ENCODE peak calls at places on chromosome 6, in seven cellular contexts. One of them, this sample, is unnamed.

GRCh38 chr6:95203153-95203754 is 374.1 kb upstream of the MANEA start:
- DNase-seq in uterus: no peak
- DNase-seq in A549: no peak
- DNase-seq in H9: no peak
- DNase-seq in GM23248: peak; percentile 36
- DNase-seq in fibroblast of lung: peak; percentile 65
- DNase-seq in SJSA1: no peak
- DNase-seq in this sample: peak; percentile 42

GRCh38 chr6:29981211-29981812 is 39.0 kb downstream of the HLA-A start:
- DNase-seq in uterus: no peak
- DNase-seq in A549: no peak
- DNase-seq in H9: no peak
- DNase-seq in GM23248: no peak
- DNase-seq in fibroblast of lung: no peak
- DNase-seq in SJSA1: no peak
- DNase-seq in this sample: no peak

GRCh38 chr6:45679163-45679562 is 301.4 kb upstream of the SUPT3H start:
- DNase-seq in uterus: no peak
- DNase-seq in A549: no peak
- DNase-seq in H9: no peak
- DNase-seq in GM23248: no peak
- DNase-seq in fibroblast of lung: no peak
- DNase-seq in SJSA1: no peak
- DNase-seq in this sample: no peak

GRCh38 chr6:128333581-128334223 is 186.7 kb downstream of the PTPRK start:
- DNase-seq in uterus: no peak
- DNase-seq in A549: no peak
- DNase-seq in H9: no peak
- DNase-seq in GM23248: no peak
- DNase-seq in fibroblast of lung: no peak
- DNase-seq in SJSA1: no peak
- DNase-seq in this sample: no peak

GRCh38 chr6:152054441-152054840 is 247.0 kb downstream of the ESR1 start:
- DNase-seq in uterus: no peak
- DNase-seq in A549: no peak
- DNase-seq in H9: no peak
- DNase-seq in GM23248: peak; percentile 81
- DNase-seq in fibroblast of lung: no peak
- DNase-seq in SJSA1: no peak
- DNase-seq in this sample: peak; percentile 15

GRCh38 chr6:17002123-17002522 is 99.7 kb upstream of the STMND1 start:
- DNase-seq in uterus: no peak
- DNase-seq in A549: no peak
- DNase-seq in H9: no peak
- DNase-seq in GM23248: peak; percentile 39
- DNase-seq in fibroblast of lung: no peak
- DNase-seq in SJSA1: no peak
- DNase-seq in this sample: no peak

GRCh38 chr6:7311920-7312615 is 931 bp downstream of the SSR1 start:
- DNase-seq in uterus: no peak
- DNase-seq in A549: no peak
- DNase-seq in H9: no peak
- DNase-seq in GM23248: peak; percentile 36
- DNase-seq in fibroblast of lung: peak; percentile 39
- DNase-seq in SJSA1: no peak
- DNase-seq in this sample: peak; percentile 35

GRCh38 chr6:36769676-36770499 is 69.4 kb downstream of the CPNE5 start:
- DNase-seq in uterus: no peak
- DNase-seq in A549: no peak
- DNase-seq in H9: no peak
- DNase-seq in GM23248: peak; percentile 51
- DNase-seq in fibroblast of lung: peak; percentile 44
- DNase-seq in SJSA1: peak; percentile 60
- DNase-seq in this sample: no peak

GRCh38 chr6:138278326-138278725 is 60.0 kb upstream of the PBOV1 start:
- DNase-seq in uterus: no peak
- DNase-seq in A549: peak; percentile 8
- DNase-seq in H9: peak; percentile 49
- DNase-seq in GM23248: peak; percentile 62
- DNase-seq in fibroblast of lung: no peak
- DNase-seq in SJSA1: no peak
- DNase-seq in this sample: no peak

GRCh38 chr6:39850897-39851296 is 58.7 kb downstream of the DAAM2 start:
- DNase-seq in uterus: no peak
- DNase-seq in A549: no peak
- DNase-seq in H9: no peak
- DNase-seq in GM23248: no peak
- DNase-seq in fibroblast of lung: no peak
- DNase-seq in SJSA1: no peak
- DNase-seq in this sample: no peak

GRCh38 chr6:44512868-44513641 is 125.5 kb downstream of the CDC5L start:
- DNase-seq in uterus: no peak
- DNase-seq in A549: no peak
- DNase-seq in H9: peak; percentile 24
- DNase-seq in GM23248: peak; percentile 61
- DNase-seq in fibroblast of lung: peak; percentile 41
- DNase-seq in SJSA1: peak; percentile 41
- DNase-seq in this sample: no peak

GRCh38 chr6:87074051-87074711 is 20.7 kb downstream of the CGA start:
- DNase-seq in uterus: no peak
- DNase-seq in A549: no peak
- DNase-seq in H9: no peak
- DNase-seq in GM23248: no peak
- DNase-seq in fibroblast of lung: no peak
- DNase-seq in SJSA1: no peak
- DNase-seq in this sample: no peak

GRCh38 chr6:87082160-87082721 is 12.7 kb downstream of the CGA start:
- DNase-seq in uterus: no peak
- DNase-seq in A549: no peak
- DNase-seq in H9: no peak
- DNase-seq in GM23248: no peak
- DNase-seq in fibroblast of lung: no peak
- DNase-seq in SJSA1: no peak
- DNase-seq in this sample: no peak

DNA sequence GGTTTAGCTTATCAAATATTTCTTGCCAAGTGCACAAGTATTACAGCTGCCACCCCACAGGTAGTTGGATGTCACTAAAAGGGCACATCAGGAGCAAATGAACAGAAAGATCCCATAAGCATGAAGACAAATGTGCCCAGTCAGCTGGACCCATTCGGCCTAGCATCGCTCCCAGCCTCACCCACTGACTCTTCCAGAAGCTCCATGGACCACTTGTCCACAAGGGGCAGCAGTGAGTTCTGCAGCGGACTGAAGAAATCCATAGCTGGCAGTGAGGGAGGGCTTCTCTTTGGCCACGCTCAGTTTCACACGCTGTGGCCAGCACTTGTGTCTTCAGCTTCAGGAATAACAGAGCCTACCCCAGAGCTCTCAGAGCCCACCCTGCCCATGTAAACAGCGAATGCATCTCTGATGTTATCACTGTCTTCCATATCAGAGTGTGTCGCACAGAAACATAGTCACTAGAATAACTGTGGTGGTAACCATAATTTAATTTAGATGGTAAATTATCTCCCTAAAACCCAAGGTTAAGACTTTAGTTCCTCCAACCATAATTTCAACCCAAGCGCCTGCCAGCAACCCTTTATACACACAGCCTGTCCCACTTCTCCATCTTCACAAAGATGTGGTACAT is 15.8 kb downstream of the CGA start:
- DNase-seq in uterus: peak; percentile 53
- DNase-seq in A549: peak; percentile 70
- DNase-seq in H9: peak; percentile 88
- DNase-seq in GM23248: peak; percentile 65
- DNase-seq in fibroblast of lung: peak; percentile 69
- DNase-seq in SJSA1: peak; percentile 76
- DNase-seq in this sample: peak; percentile 66
- H3K4me1 ChIP-seq in uterus: no peaks in the 10 kb centered on the region
- H3K4me1 ChIP-seq in A549: no peaks in the 10 kb centered on the region
- H3K4me1 ChIP-seq in H9: no peaks in the 10 kb centered on the region
- H3K4me1 ChIP-seq in GM23248: no peaks in the 10 kb centered on the region
- H3K4me1 ChIP-seq in fibroblast of lung: no peaks in the 10 kb centered on the region
- H3K4me1 ChIP-seq in SJSA1: no peaks in the 10 kb centered on the region
- H3K4me1 ChIP-seq in this sample: peaks cover 11% of the 10 kb centered on the region

DNA sequence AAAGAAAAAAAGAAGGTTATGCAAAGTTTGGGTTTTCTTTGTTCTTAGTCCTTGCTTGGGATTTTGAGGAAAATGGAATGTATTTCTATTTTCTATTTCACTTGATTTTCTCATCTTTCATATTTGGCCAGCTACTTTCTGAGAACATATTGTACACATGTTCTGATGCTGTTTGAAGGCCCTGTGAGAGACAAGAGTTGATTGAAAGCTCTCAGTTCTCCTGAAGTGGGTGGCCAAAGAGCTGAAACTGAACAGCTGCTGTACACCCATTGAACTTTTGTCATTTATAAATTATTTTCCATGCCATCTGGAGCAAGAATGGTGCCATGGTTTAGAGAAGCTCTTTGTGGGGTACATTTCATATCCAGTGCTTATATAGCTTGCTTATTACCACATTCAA is 298.3 kb downstream of the PRL start:
- DNase-seq in uterus: no peak
- DNase-seq in A549: no peak
- DNase-seq in H9: no peak
- DNase-seq in GM23248: no peak
- DNase-seq in fibroblast of lung: no peak
- DNase-seq in SJSA1: no peak
- DNase-seq in this sample: no peak
- H3K4me1 ChIP-seq in uterus: no peaks in the 10 kb centered on the region
- H3K4me1 ChIP-seq in A549: peaks cover 6% of the 10 kb centered on the region
- H3K4me1 ChIP-seq in H9: no peaks in the 10 kb centered on the region
- H3K4me1 ChIP-seq in GM23248: peaks cover 23% of the 10 kb centered on the region
- H3K4me1 ChIP-seq in fibroblast of lung: peaks cover 3% of the 10 kb centered on the region
- H3K4me1 ChIP-seq in SJSA1: peaks cover 29% of the 10 kb centered on the region
- H3K4me1 ChIP-seq in this sample: no peaks in the 10 kb centered on the region

GRCh38 chr6:84089552-84089951 is 56.0 kb downstream of the MRAP2 start:
- DNase-seq in uterus: no peak
- DNase-seq in A549: no peak
- DNase-seq in H9: no peak
- DNase-seq in GM23248: no peak
- DNase-seq in fibroblast of lung: no peak
- DNase-seq in SJSA1: no peak
- DNase-seq in this sample: no peak

GRCh38 chr6:84094050-84094435 is 60.5 kb downstream of the MRAP2 start:
- DNase-seq in uterus: no peak
- DNase-seq in A549: no peak
- DNase-seq in H9: no peak
- DNase-seq in GM23248: peak; percentile 55
- DNase-seq in fibroblast of lung: no peak
- DNase-seq in SJSA1: no peak
- DNase-seq in this sample: no peak

GRCh38 chr6:84089081-84089480 is 55.5 kb downstream of the MRAP2 start:
- DNase-seq in uterus: no peak
- DNase-seq in A549: no peak
- DNase-seq in H9: no peak
- DNase-seq in GM23248: no peak
- DNase-seq in fibroblast of lung: no peak
- DNase-seq in SJSA1: no peak
- DNase-seq in this sample: no peak

GRCh38 chr6:84095156-84095555 is 61.6 kb downstream of the MRAP2 start:
- DNase-seq in uterus: no peak
- DNase-seq in A549: no peak
- DNase-seq in H9: no peak
- DNase-seq in GM23248: no peak
- DNase-seq in fibroblast of lung: no peak
- DNase-seq in SJSA1: no peak
- DNase-seq in this sample: no peak

GRCh38 chr6:84093405-84094049 is 60.0 kb downstream of the MRAP2 start:
- DNase-seq in uterus: no peak
- DNase-seq in A549: no peak
- DNase-seq in H9: no peak
- DNase-seq in GM23248: no peak
- DNase-seq in fibroblast of lung: no peak
- DNase-seq in SJSA1: no peak
- DNase-seq in this sample: no peak
- H3K4me1 ChIP-seq in uterus: no peaks in the 10 kb centered on the region
- H3K4me1 ChIP-seq in A549: no peaks in the 10 kb centered on the region
- H3K4me1 ChIP-seq in H9: peaks cover 5% of the 10 kb centered on the region
- H3K4me1 ChIP-seq in GM23248: no peaks in the 10 kb centered on the region
- H3K4me1 ChIP-seq in fibroblast of lung: no peaks in the 10 kb centered on the region
- H3K4me1 ChIP-seq in SJSA1: no peaks in the 10 kb centered on the region
- H3K4me1 ChIP-seq in this sample: no peaks in the 10 kb centered on the region

DNA sequence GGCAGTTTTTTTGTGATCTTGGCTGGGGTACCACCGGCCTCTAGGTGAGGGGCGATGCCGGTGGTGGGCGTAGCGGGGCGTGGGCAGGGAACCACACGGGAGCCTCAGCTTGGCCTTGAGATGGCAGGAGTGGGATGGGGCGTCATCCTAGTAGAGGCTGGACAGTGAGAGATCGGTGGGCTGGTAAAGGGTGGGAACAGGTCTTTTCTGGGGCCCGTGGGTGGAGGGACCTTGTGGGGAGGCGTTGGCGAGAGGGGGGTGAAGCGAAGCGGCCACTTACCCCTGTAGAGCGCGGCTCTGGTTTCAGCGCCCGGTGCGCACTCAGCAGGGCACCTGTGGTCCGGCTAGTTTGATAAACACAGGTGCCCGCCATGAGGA is 12.0 kb downstream of the ITPR3 start:
- DNase-seq in uterus: no peak
- DNase-seq in A549: no peak
- DNase-seq in H9: no peak
- DNase-seq in GM23248: no peak
- DNase-seq in fibroblast of lung: no peak
- DNase-seq in SJSA1: no peak
- DNase-seq in this sample: no peak
- H3K4me1 ChIP-seq in uterus: peaks cover 5% of the 10 kb centered on the region
- H3K4me1 ChIP-seq in A549: peaks cover 30% of the 10 kb centered on the region
- H3K4me1 ChIP-seq in H9: peaks cover 2% of the 10 kb centered on the region
- H3K4me1 ChIP-seq in GM23248: peaks cover 7% of the 10 kb centered on the region
- H3K4me1 ChIP-seq in fibroblast of lung: peaks cover 2% of the 10 kb centered on the region
- H3K4me1 ChIP-seq in SJSA1: peaks cover 17% of the 10 kb centered on the region
- H3K4me1 ChIP-seq in this sample: peaks cover 26% of the 10 kb centered on the region